ENCODE peak calls at places on chromosomes 3 and 15, in four cellular contexts. One of them, this sample, is unnamed.

GRCh38 chr15:98896802-98897732 is 110.5 kb downstream of the PGPEP1L start:
- DNase-seq in HepG2: peak
- DNase-seq in GM12878: no peak
- DNase-seq in K562: no peak
- DNase-seq in this sample: peak

GRCh38 chr3:42847731-42848130 is 27.9 kb downstream of the CYP8B1 start:
- DNase-seq in HepG2: no peak
- DNase-seq in GM12878: no peak
- DNase-seq in K562: no peak
- DNase-seq in this sample: no peak

GRCh38 chr15:48616216-48616615 is 29.3 kb downstream of the FBN1 start:
- DNase-seq in HepG2: no peak
- DNase-seq in GM12878: no peak
- DNase-seq in K562: no peak
- DNase-seq in this sample: no peak

GRCh38 chr3:36959821-36960220 is 15.0 kb upstream of the TRANK1 start:
- DNase-seq in HepG2: no peak
- DNase-seq in GM12878: no peak
- DNase-seq in K562: no peak
- DNase-seq in this sample: no peak

GRCh38 chr3:176919836-176920760 is 277.2 kb downstream of the TBL1XR1 start:
- DNase-seq in HepG2: peak
- DNase-seq in GM12878: no peak
- DNase-seq in K562: no peak
- DNase-seq in this sample: no peak

GRCh38 chr3:138059261-138059660 is 49.3 kb downstream of the CLDN18 start:
- DNase-seq in HepG2: no peak
- DNase-seq in GM12878: no peak
- DNase-seq in K562: no peak
- DNase-seq in this sample: no peak

GRCh38 chr15:68206711-68207151 is 1.6 kb upstream of the CALML4 start:
- DNase-seq in HepG2: no peak
- DNase-seq in GM12878: no peak
- DNase-seq in K562: no peak
- DNase-seq in this sample: no peak

GRCh38 chr3:15347104-15347736 is 14.8 kb upstream of the SH3BP5 start:
- DNase-seq in HepG2: no peak
- DNase-seq in GM12878: no peak
- DNase-seq in K562: no peak
- DNase-seq in this sample: no peak

GRCh38 chr3:139131951-139132350 is 87.3 kb upstream of the PRR23C start:
- DNase-seq in HepG2: no peak
- DNase-seq in GM12878: no peak
- DNase-seq in K562: no peak
- DNase-seq in this sample: no peak

GRCh38 chr3:139129892-139130291 is 85.2 kb upstream of the PRR23C start:
- DNase-seq in HepG2: no peak
- DNase-seq in GM12878: no peak
- DNase-seq in K562: no peak
- DNase-seq in this sample: no peak

GRCh38 chr3:139127101-139127500 is 82.4 kb upstream of the PRR23C start:
- DNase-seq in HepG2: no peak
- DNase-seq in GM12878: no peak
- DNase-seq in K562: no peak
- DNase-seq in this sample: no peak

GRCh38 chr3:139130390-139131140 is 85.9 kb upstream of the PRR23C start:
- DNase-seq in HepG2: no peak
- DNase-seq in GM12878: no peak
- DNase-seq in K562: no peak
- DNase-seq in this sample: no peak

GRCh38 chr3:139128803-139129202 is 84.1 kb upstream of the PRR23C start:
- DNase-seq in HepG2: no peak
- DNase-seq in GM12878: no peak
- DNase-seq in K562: no peak
- DNase-seq in this sample: no peak
- TF ChIP-seq FOXK2 in HepG2: no peak
- TF ChIP-seq FOXK2 in GM12878: no peak
- TF ChIP-seq FOXK2 in K562: no peak
- TF ChIP-seq FOXK2 in this sample: no peak

DNA sequence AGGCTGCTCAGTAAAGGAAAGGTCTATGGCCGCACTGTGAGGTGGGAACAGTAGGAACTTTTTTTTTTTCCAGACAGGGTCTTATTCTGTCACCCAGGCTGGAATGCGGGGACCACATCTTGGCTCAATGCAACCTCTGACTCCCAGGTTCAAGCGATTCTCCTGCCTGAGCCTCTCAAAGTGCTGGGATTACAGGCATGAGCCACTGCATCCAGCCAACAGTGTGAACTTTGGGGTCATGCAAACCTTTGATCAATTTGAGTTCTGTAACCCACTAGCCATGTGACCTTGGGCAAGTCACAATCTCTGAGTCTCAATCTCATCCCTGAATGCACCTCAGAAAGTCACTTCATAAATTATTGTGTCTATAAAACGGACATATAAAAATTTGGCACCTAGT is 286.8 kb upstream of the CTNNB1 start:
- DNase-seq in HepG2: peak
- DNase-seq in GM12878: no peak
- DNase-seq in K562: no peak
- DNase-seq in this sample: no peak
- TF ChIP-seq FOXK2 in HepG2: no peak
- TF ChIP-seq FOXK2 in GM12878: no peak
- TF ChIP-seq FOXK2 in K562: no peak
- TF ChIP-seq FOXK2 in this sample: no peak

GRCh38 chr3:153003860-153004259 is 158.2 kb upstream of the RAP2B start:
- DNase-seq in HepG2: no peak
- DNase-seq in GM12878: no peak
- DNase-seq in K562: no peak
- DNase-seq in this sample: no peak
- TF ChIP-seq FOXK2 in HepG2: no peak
- TF ChIP-seq FOXK2 in GM12878: no peak
- TF ChIP-seq FOXK2 in K562: no peak
- TF ChIP-seq FOXK2 in this sample: no peak

DNA sequence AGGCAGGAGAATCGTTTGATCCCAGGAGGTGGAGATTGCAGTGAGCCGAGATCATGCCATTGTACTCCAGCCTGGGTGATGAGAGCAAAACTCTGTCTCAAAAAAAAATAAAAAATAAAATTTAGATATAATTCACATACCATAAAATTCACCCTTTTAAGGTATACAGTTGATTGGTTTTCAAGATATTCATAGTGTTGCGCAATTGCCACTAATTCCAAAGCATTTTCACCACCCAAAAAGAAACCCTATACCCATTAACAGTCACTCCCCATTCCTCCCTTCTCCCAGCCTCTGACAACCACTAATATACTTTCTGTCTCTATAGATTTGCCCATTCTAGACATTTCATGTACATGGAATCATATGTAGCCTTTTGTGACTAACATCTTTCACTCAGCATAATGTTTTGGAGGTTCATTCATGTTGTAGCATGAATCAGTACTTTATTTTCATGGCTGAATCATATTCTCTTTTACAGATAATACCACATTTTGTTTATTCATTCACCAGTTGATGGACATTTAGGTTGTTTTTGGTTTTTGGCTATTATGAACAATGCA is 116.7 kb downstream of the RASA2 start:
- DNase-seq in HepG2: no peak
- DNase-seq in GM12878: no peak
- DNase-seq in K562: no peak
- DNase-seq in this sample: no peak
- TF ChIP-seq FOXK2 in HepG2: no peak
- TF ChIP-seq FOXK2 in GM12878: no peak
- TF ChIP-seq FOXK2 in K562: no peak
- TF ChIP-seq FOXK2 in this sample: no peak

DNA sequence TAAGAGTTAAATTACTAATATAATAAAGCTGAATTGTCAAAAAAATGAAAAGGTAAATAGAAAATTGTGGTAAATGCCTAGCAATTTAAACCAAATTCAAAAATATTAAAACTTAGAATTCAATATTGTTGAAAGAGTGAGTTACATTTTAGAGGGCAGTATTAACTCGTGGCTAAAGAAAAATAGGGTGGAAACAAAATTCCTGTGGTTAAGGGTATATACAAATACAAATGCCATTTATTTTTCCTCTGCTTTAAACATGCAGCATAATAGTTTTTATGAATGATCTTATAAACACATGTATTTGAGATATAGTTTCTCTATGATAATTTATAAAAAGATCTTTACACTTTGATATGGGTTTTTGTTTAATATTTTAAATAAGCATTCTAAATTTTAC is 79.0 kb downstream of the NEDD4 start:
- DNase-seq in HepG2: no peak
- DNase-seq in GM12878: no peak
- DNase-seq in K562: no peak
- DNase-seq in this sample: no peak
- TF ChIP-seq FOXK2 in HepG2: no peak
- TF ChIP-seq FOXK2 in GM12878: no peak
- TF ChIP-seq FOXK2 in K562: no peak
- TF ChIP-seq FOXK2 in this sample: no peak

GRCh38 chr3:128052831-128053419 is 688 bp downstream of the SEC61A1 start:
- DNase-seq in HepG2: peak
- DNase-seq in GM12878: no peak
- DNase-seq in K562: no peak
- DNase-seq in this sample: no peak

GRCh38 chr3:128050597-128050996 is 1.6 kb upstream of the SEC61A1 start:
- DNase-seq in HepG2: no peak
- DNase-seq in GM12878: no peak
- DNase-seq in K562: no peak
- DNase-seq in this sample: no peak

GRCh38 chr3:128051837-128052766 is at the start of gene SEC61A1:
- DNase-seq in HepG2: peak
- DNase-seq in GM12878: peak
- DNase-seq in K562: peak
- DNase-seq in this sample: peak

GRCh38 chr3:128053614-128054013 is 1.4 kb downstream of the SEC61A1 start:
- DNase-seq in HepG2: peak
- DNase-seq in GM12878: no peak
- DNase-seq in K562: no peak
- DNase-seq in this sample: no peak

GRCh38 chr3:128051459-128051836 is 789 bp upstream of the SEC61A1 start:
- DNase-seq in HepG2: no peak
- DNase-seq in GM12878: no peak
- DNase-seq in K562: no peak
- DNase-seq in this sample: peak
- TF ChIP-seq FOXK2 in HepG2: no peak
- TF ChIP-seq FOXK2 in GM12878: no peak
- TF ChIP-seq FOXK2 in K562: no peak
- TF ChIP-seq FOXK2 in this sample: no peak